ENCODE peak calls at places on chromosomes 12 and 14, in four cellular contexts. One of them, this sample, is unnamed.
A peak's percentile ranks its signal among the peaks of the same experiment; 100 is the strongest.

GRCh38 chr14:28661171-28661772 is 105.3 kb upstream of the FOXG1 start:
- DNase-seq in cardiac fibroblast: peak; percentile 92
- DNase-seq in epithelial cell of esophagus: peak; percentile 87
- DNase-seq in fibroblast of mammary gland: peak; percentile 88
- DNase-seq in this sample: peak; percentile 13

GRCh38 chr12:107320031-107320928 is 226.9 kb upstream of the CRY1 start:
- DNase-seq in cardiac fibroblast: peak; percentile 58
- DNase-seq in fibroblast of mammary gland: no peak
- DNase-seq in epithelial cell of esophagus: peak; percentile 94
- DNase-seq in this sample: peak; percentile 42

GRCh38 chr14:88005978-88006851 is 1.3 kb downstream of the GPR65 start:
- DNase-seq in fibroblast of mammary gland: peak; percentile 13
- DNase-seq in cardiac fibroblast: peak; percentile 31
- DNase-seq in epithelial cell of esophagus: no peak
- DNase-seq in this sample: peak; percentile 15

GRCh38 chr12:94100254-94100653 is 48.1 kb upstream of the PLXNC1 start:
- DNase-seq in epithelial cell of esophagus: peak; percentile 93
- DNase-seq in fibroblast of mammary gland: peak; percentile 67
- DNase-seq in cardiac fibroblast: peak; percentile 82
- DNase-seq in this sample: peak; percentile 9

GRCh38 chr12:47860279-47860841 is 40.7 kb upstream of the HDAC7 start:
- DNase-seq in fibroblast of mammary gland: no peak
- DNase-seq in epithelial cell of esophagus: no peak
- DNase-seq in cardiac fibroblast: no peak
- DNase-seq in this sample: no peak

GRCh38 chr14:101288436-101289229 is 272.7 kb upstream of the DIO3 start:
- DNase-seq in epithelial cell of esophagus: no peak
- DNase-seq in fibroblast of mammary gland: peak; percentile 0
- DNase-seq in cardiac fibroblast: no peak
- DNase-seq in this sample: peak; percentile 2

GRCh38 chr14:31336646-31337045 is 83.7 kb downstream of the HEATR5A start:
- DNase-seq in cardiac fibroblast: peak; percentile 81
- DNase-seq in epithelial cell of esophagus: peak; percentile 94
- DNase-seq in fibroblast of mammary gland: peak; percentile 67
- DNase-seq in this sample: peak; percentile 32

GRCh38 chr14:65103150-65103760 is 938 bp upstream of the MAX start:
- DNase-seq in cardiac fibroblast: peak; percentile 41
- DNase-seq in epithelial cell of esophagus: no peak
- DNase-seq in fibroblast of mammary gland: peak; percentile 41
- DNase-seq in this sample: peak; percentile 36

GRCh38 chr12:13163868-13164267 is 32.7 kb upstream of the EMP1 start:
- DNase-seq in cardiac fibroblast: no peak
- DNase-seq in fibroblast of mammary gland: peak; percentile 25
- DNase-seq in epithelial cell of esophagus: peak; percentile 74
- DNase-seq in this sample: peak; percentile 39

GRCh38 chr12:69252033-69252432 is 12.7 kb downstream of the CPSF6 start:
- DNase-seq in fibroblast of mammary gland: peak; percentile 41
- DNase-seq in epithelial cell of esophagus: no peak
- DNase-seq in cardiac fibroblast: no peak
- DNase-seq in this sample: peak; percentile 67

GRCh38 chr12:106114084-106115068 is 24.4 kb downstream of the NUAK1 start:
- DNase-seq in cardiac fibroblast: peak; percentile 58
- DNase-seq in fibroblast of mammary gland: no peak
- DNase-seq in epithelial cell of esophagus: peak; percentile 83
- DNase-seq in this sample: peak; percentile 48

GRCh38 chr12:44459569-44459968 is 416.5 kb downstream of the NELL2 start:
- DNase-seq in fibroblast of mammary gland: no peak
- DNase-seq in cardiac fibroblast: no peak
- DNase-seq in epithelial cell of esophagus: peak; percentile 7
- DNase-seq in this sample: no peak

GRCh38 chr12:64042901-64043300 is 179.2 kb downstream of the KICS2 start:
- DNase-seq in fibroblast of mammary gland: peak; percentile 81
- DNase-seq in epithelial cell of esophagus: no peak
- DNase-seq in cardiac fibroblast: peak; percentile 91
- DNase-seq in this sample: peak; percentile 94

GRCh38 chr12:87270894-87271293 is 758.3 kb downstream of the C12orf50 start:
- DNase-seq in epithelial cell of esophagus: peak; percentile 8
- DNase-seq in cardiac fibroblast: peak; percentile 70
- DNase-seq in fibroblast of mammary gland: no peak
- DNase-seq in this sample: peak; percentile 11

GRCh38 chr12:76265424-76266180 is 82.6 kb downstream of the BBS10 start:
- DNase-seq in fibroblast of mammary gland: no peak
- DNase-seq in epithelial cell of esophagus: no peak
- DNase-seq in cardiac fibroblast: peak; percentile 69
- DNase-seq in this sample: no peak

GRCh38 chr12:114412307-114412706 is 6.4 kb upstream of the TBX5 start:
- DNase-seq in epithelial cell of esophagus: no peak
- DNase-seq in fibroblast of mammary gland: no peak
- DNase-seq in cardiac fibroblast: no peak
- DNase-seq in this sample: no peak

GRCh38 chr14:46053221-46053620 is 598.4 kb downstream of the RPL10L start:
- DNase-seq in cardiac fibroblast: peak; percentile 4
- DNase-seq in epithelial cell of esophagus: peak; percentile 23
- DNase-seq in fibroblast of mammary gland: peak; percentile 15
- DNase-seq in this sample: no peak

GRCh38 chr12:14239935-14240872 is 125.3 kb upstream of the ATF7IP start:
- DNase-seq in fibroblast of mammary gland: no peak
- DNase-seq in epithelial cell of esophagus: peak; percentile 76
- DNase-seq in cardiac fibroblast: no peak
- DNase-seq in this sample: no peak

GRCh38 chr12:69149262-69149661 is 90.1 kb upstream of the CPSF6 start:
- DNase-seq in cardiac fibroblast: no peak
- DNase-seq in epithelial cell of esophagus: no peak
- DNase-seq in fibroblast of mammary gland: no peak
- DNase-seq in this sample: no peak

GRCh38 chr12:25455696-25456095 is 97.4 kb downstream of the LMNTD1 start:
- DNase-seq in fibroblast of mammary gland: no peak
- DNase-seq in epithelial cell of esophagus: no peak
- DNase-seq in cardiac fibroblast: no peak
- DNase-seq in this sample: no peak

GRCh38 chr12:48815281-48816110 is 2.8 kb upstream of the CACNB3 start:
- DNase-seq in epithelial cell of esophagus: peak; percentile 92
- DNase-seq in fibroblast of mammary gland: peak; percentile 78
- DNase-seq in cardiac fibroblast: peak; percentile 85
- DNase-seq in this sample: peak; percentile 77

GRCh38 chr14:90643982-90644510 is 172.2 kb downstream of the TTC7B start:
- DNase-seq in fibroblast of mammary gland: no peak
- DNase-seq in cardiac fibroblast: no peak
- DNase-seq in epithelial cell of esophagus: no peak
- DNase-seq in this sample: no peak

GRCh38 chr14:90642239-90642717 is 174.0 kb downstream of the TTC7B start:
- DNase-seq in fibroblast of mammary gland: no peak
- DNase-seq in cardiac fibroblast: peak; percentile 19
- DNase-seq in epithelial cell of esophagus: no peak
- DNase-seq in this sample: peak; percentile 25

GRCh38 chr14:90644882-90645281 is 171.3 kb downstream of the TTC7B start:
- DNase-seq in epithelial cell of esophagus: peak; percentile 36
- DNase-seq in cardiac fibroblast: peak; percentile 82
- DNase-seq in fibroblast of mammary gland: peak; percentile 82
- DNase-seq in this sample: peak; percentile 90

GRCh38 chr14:90639641-90640040 is 176.6 kb downstream of the TTC7B start:
- DNase-seq in epithelial cell of esophagus: no peak
- DNase-seq in cardiac fibroblast: no peak
- DNase-seq in fibroblast of mammary gland: no peak
- DNase-seq in this sample: no peak

DNA sequence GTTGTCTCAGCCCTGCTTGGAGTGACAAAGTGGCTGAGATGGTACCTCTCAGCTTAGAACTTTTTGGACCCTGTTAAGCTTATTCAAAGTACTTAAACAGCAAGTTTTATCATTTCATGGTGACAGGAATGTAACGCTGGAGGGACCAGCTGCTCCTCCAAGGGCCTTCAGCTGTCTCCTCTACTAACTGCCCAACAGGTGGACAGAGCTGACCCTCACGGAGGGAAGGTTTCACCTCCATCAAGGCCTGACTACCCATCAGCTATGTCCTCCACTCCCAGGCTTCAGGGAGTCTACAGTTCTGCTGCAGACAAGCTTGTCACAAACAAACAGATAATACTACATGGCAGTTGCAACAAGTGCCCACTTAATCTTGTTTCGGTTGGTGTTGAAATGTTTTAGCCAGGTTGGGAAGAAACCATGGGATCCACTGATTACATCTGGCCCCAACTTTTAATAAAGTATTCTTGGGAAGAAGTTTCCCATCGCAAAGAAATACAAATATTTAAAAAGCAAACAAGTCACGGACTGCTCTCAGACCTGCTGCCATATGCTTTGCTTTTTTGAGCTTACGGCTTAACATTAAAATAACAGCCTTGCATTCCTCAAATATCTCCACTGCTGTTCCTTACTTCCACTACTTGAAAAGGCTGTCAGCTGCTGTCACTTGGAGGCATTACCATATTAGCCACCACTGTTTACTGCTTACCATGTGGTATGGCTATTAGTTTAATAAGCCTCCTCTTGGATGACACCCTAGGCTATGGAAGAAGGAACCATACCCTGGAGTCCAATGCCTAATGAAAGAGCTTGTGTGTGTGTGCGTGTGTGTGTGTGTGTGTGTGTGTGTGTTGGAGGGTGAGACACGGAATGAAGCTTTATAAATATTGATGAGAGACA is 174.9 kb downstream of the TTC7B start:
- DNase-seq in epithelial cell of esophagus: no peak
- DNase-seq in cardiac fibroblast: no peak
- DNase-seq in fibroblast of mammary gland: no peak
- DNase-seq in this sample: no peak
- H3K4me3 ChIP-seq in epithelial cell of esophagus: no peak overlapping the region
- H3K4me3 ChIP-seq in cardiac fibroblast: no peak overlapping the region
- H3K4me3 ChIP-seq in fibroblast of mammary gland: no peak overlapping the region
- H3K4me3 ChIP-seq in this sample: no peak overlapping the region

GRCh38 chr12:122420471-122421262 is 1.8 kb downstream of the CLIP1 start:
- DNase-seq in cardiac fibroblast: no peak
- DNase-seq in epithelial cell of esophagus: no peak
- DNase-seq in fibroblast of mammary gland: peak; percentile 23
- DNase-seq in this sample: no peak

GRCh38 chr12:122421263-122421814 is 1.1 kb downstream of the CLIP1 start:
- DNase-seq in epithelial cell of esophagus: peak; percentile 83
- DNase-seq in fibroblast of mammary gland: peak; percentile 52
- DNase-seq in cardiac fibroblast: peak; percentile 70
- DNase-seq in this sample: peak; percentile 50

GRCh38 chr12:122423258-122424165 is 1.0 kb upstream of the CLIP1 start:
- DNase-seq in epithelial cell of esophagus: peak; percentile 43
- DNase-seq in cardiac fibroblast: peak; percentile 45
- DNase-seq in fibroblast of mammary gland: no peak
- DNase-seq in this sample: no peak

GRCh38 chr12:122422769-122423257 is 344 bp upstream of the CLIP1 start:
- DNase-seq in epithelial cell of esophagus: peak; percentile 82
- DNase-seq in cardiac fibroblast: peak; percentile 76
- DNase-seq in fibroblast of mammary gland: peak; percentile 71
- DNase-seq in this sample: peak; percentile 62

DNA sequence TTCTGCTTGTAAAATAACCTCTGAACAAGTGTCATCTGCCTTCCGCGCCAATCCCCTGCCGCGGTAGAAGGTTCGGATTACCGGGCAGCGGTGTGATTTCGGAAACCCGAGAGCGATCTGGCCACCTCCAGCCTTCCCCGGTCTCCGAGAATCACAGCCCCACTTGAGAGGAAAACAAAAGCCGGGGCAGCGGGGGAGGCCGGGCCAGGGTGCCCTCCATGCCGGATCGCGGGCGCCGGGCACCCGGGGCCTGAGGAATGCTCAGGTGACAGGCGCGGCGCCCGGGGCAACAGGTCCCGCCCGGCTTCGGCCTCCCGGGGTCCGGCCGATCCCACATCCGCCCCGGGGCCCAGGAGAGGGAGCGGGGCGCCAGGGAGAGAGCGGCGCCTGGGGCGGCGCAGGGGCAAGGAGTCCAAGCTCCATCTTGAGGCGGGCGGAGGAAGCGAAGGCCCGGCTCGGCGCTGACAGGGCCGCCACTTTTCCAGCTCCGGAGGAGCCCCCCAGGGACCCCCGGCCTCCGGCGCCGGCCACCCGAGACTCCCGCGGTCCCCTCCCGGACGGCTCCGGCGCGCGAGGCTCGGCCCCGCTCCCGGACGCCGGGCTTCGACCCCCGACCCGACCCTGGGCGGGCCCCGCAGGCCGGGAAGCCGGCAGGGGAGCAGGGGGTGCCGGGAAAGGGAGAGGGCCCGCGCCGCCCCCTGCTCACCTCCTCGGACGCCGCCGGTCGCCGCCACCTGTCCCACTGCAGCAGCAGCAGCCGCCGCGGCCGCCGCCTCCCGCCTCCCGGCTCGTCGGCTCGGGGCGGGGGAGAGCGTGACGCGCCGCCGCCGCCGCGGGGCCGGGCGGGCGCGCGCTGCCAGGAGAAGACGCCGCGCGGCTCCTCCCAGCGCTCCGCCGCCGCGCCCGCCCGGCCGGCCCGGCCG is at the start of gene CLIP1:
- DNase-seq in cardiac fibroblast: peak; percentile 72
- DNase-seq in epithelial cell of esophagus: peak; percentile 81
- DNase-seq in fibroblast of mammary gland: peak; percentile 63
- DNase-seq in this sample: peak; percentile 80
- TF ChIP-seq CTCF in cardiac fibroblast: peak; percentile 44
- TF ChIP-seq CTCF in epithelial cell of esophagus: peak; percentile 25
- TF ChIP-seq CTCF in fibroblast of mammary gland: peak; percentile 27
- TF ChIP-seq CTCF in this sample: peak; percentile 37

GRCh38 chr12:32666018-32666417 is 13.1 kb upstream of the DNM1L start:
- DNase-seq in fibroblast of mammary gland: no peak
- DNase-seq in cardiac fibroblast: no peak
- DNase-seq in epithelial cell of esophagus: no peak
- DNase-seq in this sample: no peak
- H3K4me3 ChIP-seq in fibroblast of mammary gland: no peak overlapping the region
- H3K4me3 ChIP-seq in cardiac fibroblast: no peak overlapping the region
- H3K4me3 ChIP-seq in epithelial cell of esophagus: no peak overlapping the region
- H3K4me3 ChIP-seq in this sample: no peak overlapping the region

GRCh38 chr14:103728141-103728540 is 12.5 kb downstream of the ZFYVE21 start:
- DNase-seq in fibroblast of mammary gland: no peak
- DNase-seq in cardiac fibroblast: no peak
- DNase-seq in epithelial cell of esophagus: no peak
- DNase-seq in this sample: no peak

GRCh38 chr14:103728721-103729120 is 13.1 kb downstream of the ZFYVE21 start:
- DNase-seq in cardiac fibroblast: no peak
- DNase-seq in epithelial cell of esophagus: no peak
- DNase-seq in fibroblast of mammary gland: no peak
- DNase-seq in this sample: no peak

GRCh38 chr14:103731481-103731880 is 15.9 kb downstream of the ZFYVE21 start:
- DNase-seq in fibroblast of mammary gland: no peak
- DNase-seq in epithelial cell of esophagus: no peak
- DNase-seq in cardiac fibroblast: no peak
- DNase-seq in this sample: no peak

GRCh38 chr14:103730490-103731035 is 15.0 kb downstream of the ZFYVE21 start:
- DNase-seq in cardiac fibroblast: no peak
- DNase-seq in epithelial cell of esophagus: no peak
- DNase-seq in fibroblast of mammary gland: no peak
- DNase-seq in this sample: no peak

GRCh38 chr14:103729496-103730448 is 14.2 kb downstream of the ZFYVE21 start:
- DNase-seq in epithelial cell of esophagus: no peak
- DNase-seq in fibroblast of mammary gland: no peak
- DNase-seq in cardiac fibroblast: no peak
- DNase-seq in this sample: no peak
- TF ChIP-seq CTCF in epithelial cell of esophagus: peak; percentile 26
- TF ChIP-seq CTCF in fibroblast of mammary gland: no peak
- TF ChIP-seq CTCF in cardiac fibroblast: no peak
- TF ChIP-seq CTCF in this sample: no peak

DNA sequence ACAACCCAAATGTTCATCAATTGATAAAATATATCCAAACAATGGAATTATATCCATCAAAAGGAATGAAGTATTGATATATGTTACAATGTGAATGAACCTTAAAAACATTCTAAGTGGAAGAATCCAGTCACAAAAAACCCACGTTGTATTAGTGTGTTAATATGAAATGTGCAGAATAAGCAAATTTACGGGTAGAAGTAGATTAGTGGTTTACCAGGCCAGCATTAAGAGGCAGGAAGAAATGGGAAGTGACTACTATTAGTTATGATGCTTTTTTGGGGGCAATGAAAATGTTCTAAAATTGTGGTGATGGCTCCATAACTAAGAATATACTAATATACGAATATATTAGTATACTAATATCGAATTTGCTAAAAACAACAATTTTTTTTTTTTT is 1.5 kb downstream of the COX16 start:
- DNase-seq in fibroblast of mammary gland: no peak
- DNase-seq in cardiac fibroblast: no peak
- DNase-seq in epithelial cell of esophagus: no peak
- DNase-seq in this sample: no peak
- H3K4me3 ChIP-seq in fibroblast of mammary gland: peak overlapping the region; percentile 97
- H3K4me3 ChIP-seq in cardiac fibroblast: no peak overlapping the region
- H3K4me3 ChIP-seq in epithelial cell of esophagus: no peak overlapping the region
- H3K4me3 ChIP-seq in this sample: no peak overlapping the region

This sample was measured in AG10803.